ENCODE peak calls at places on chromosomes 11 and 22, in ten cellular contexts. B is left ventricle myocardium inferior, K is lower lobe of right lung, W is pancreas, I is OCI-LY7, Z is GM12878, G is IMR-90, V is AG09309, A is neural progenitor cell, D is HCT116. C is an unnamed sample.

GRCh38 chr22:22021160-22021750 is 38.7 kb upstream of the TOP3B start:
- DNase-seq in D (no peak), A (no peak), K (no peak), V (no peak), W (no peak), Z (no peak), B (no peak), I (no peak), G (peak; percentile 58), C (no peak)

GRCh38 chr11:128620306-128621175 is 33.2 kb upstream of the ETS1 start:
- DNase-seq in V (no peak), A (no peak), B (no peak), I (no peak), W (no peak), K (no peak), D (no peak), Z (no peak), G (peak; percentile 33), C (no peak)

GRCh38 chr22:45516163-45516562 is 13.5 kb downstream of the FBLN1 start:
- DNase-seq in D (no peak), Z (no peak), G (no peak), W (no peak), K (no peak), B (no peak), V (no peak), I (no peak), A (no peak), C (no peak)

GRCh38 chr22:46012182-46012880 is 35.4 kb upstream of the WNT7B start:
- DNase-seq in D (no peak), I (no peak), Z (no peak), V (no peak), A (no peak), W (peak; percentile 65), K (peak; percentile 42), B (peak; percentile 14), G (no peak), C (no peak)

GRCh38 chr22:43883012-43883661 is 8.7 kb downstream of the PNPLA5 start:
- DNase-seq in W (peak; percentile 50), Z (no peak), B (no peak), A (peak; percentile 90), D (peak; percentile 81), G (peak; percentile 81), I (peak; percentile 75), V (no peak), K (no peak), C (peak; percentile 77)

GRCh38 chr11:78946945-78947914 is 372.6 kb upstream of the NARS2 start:
- DNase-seq in Z (no peak), I (no peak), D (no peak), V (peak; percentile 86), A (no peak), W (no peak), B (no peak), K (no peak), G (no peak), C (no peak)

GRCh38 chr11:14424096-14424495 is 65.1 kb upstream of the RRAS2 start:
- DNase-seq in A (no peak), D (no peak), V (no peak), B (no peak), W (no peak), G (peak; percentile 80), Z (no peak), I (no peak), K (no peak), C (no peak)

GRCh38 chr22:46737105-46737975 is 712 bp downstream of the CERK start:
- DNase-seq in K (no peak), V (no peak), W (peak; percentile 81), I (peak; percentile 69), D (no peak), B (peak; percentile 47), A (peak; percentile 72), G (peak; percentile 34), Z (no peak), C (peak; percentile 70)

GRCh38 chr11:83285771-83286528 is at the start of gene CCDC90B:
- DNase-seq in G (peak; percentile 98), B (peak; percentile 94), I (peak; percentile 98), K (peak; percentile 96), W (peak; percentile 90), D (peak; percentile 97), V (peak; percentile 91), Z (peak; percentile 96), A (peak; percentile 98), C (peak; percentile 97)
- TF ChIP-seq CTCF in G (peak; percentile 54), B (no peak), I (no peak), K (no peak), W (no peak), D (peak; percentile 9), V (peak; percentile 33), Z (no peak), A (peak; percentile 60), C (no peak)

DNA sequence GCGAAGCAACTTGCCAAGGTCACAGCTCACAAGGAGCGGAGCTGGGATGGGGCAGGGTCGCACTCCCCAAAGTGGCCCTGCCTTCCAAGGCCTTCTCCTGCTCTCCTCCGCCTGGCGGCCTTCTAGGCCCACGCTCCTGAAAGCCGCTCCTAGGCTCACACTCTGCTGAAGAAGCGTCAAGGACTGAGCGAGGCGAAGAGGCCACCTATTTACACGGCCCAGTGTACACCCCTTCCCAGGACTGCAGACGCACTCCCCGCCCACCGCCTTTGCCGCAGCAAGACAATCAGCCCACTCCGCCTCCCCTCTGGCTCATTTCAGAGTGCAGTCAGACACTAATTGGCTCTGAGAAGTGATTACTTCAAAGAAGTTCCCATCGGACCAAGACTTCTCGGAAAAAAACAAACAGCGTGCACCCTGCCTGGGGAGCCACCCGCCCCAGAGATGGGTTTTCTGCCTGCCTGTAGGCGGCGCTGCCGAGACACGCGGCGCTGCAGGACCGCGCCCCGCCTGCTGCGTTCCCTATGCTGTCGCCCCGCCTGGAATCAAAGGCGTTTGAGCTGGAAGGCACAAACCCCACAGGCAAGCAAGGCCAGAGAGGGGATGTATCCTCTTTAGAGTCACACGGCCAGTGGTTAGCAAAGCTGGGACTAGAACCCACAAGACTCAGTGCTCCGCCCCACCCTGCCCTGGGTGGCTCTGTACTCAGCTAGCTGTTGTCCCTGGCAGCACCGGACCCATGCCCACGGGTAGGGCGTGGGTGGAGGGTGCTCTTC is 414.8 kb downstream of the BUD13 start:
- DNase-seq in D (peak; percentile 37), A (peak; percentile 93), W (no peak), I (no peak), G (no peak), V (no peak), Z (no peak), B (no peak), K (peak; percentile 68), C (peak; percentile 7)
- TF ChIP-seq CTCF in D (peak; percentile 95), A (peak; percentile 95), W (no peak), I (peak; percentile 57), G (peak; percentile 21), V (peak; percentile 11), Z (peak; percentile 51), B (peak; percentile 40), K (peak; percentile 57), C (peak; percentile 48)

GRCh38 chr11:94879006-94879405 is 94.3 kb downstream of the CWC15 start:
- DNase-seq in K (no peak), A (no peak), G (no peak), B (no peak), D (no peak), Z (no peak), W (no peak), V (no peak), I (no peak), C (no peak)

GRCh38 chr11:94877446-94878200 is 95.7 kb downstream of the CWC15 start:
- DNase-seq in D (no peak), B (no peak), Z (no peak), G (no peak), V (no peak), A (no peak), I (no peak), K (no peak), W (no peak), C (no peak)

GRCh38 chr11:94873910-94874575 is 99.3 kb downstream of the CWC15 start:
- DNase-seq in K (no peak), A (no peak), V (no peak), I (no peak), W (no peak), D (no peak), B (no peak), Z (no peak), G (no peak), C (no peak)

GRCh38 chr11:94876222-94876621 is 97.1 kb downstream of the CWC15 start:
- DNase-seq in K (no peak), B (no peak), A (no peak), Z (no peak), V (no peak), D (no peak), W (no peak), I (no peak), G (no peak), C (no peak)

DNA sequence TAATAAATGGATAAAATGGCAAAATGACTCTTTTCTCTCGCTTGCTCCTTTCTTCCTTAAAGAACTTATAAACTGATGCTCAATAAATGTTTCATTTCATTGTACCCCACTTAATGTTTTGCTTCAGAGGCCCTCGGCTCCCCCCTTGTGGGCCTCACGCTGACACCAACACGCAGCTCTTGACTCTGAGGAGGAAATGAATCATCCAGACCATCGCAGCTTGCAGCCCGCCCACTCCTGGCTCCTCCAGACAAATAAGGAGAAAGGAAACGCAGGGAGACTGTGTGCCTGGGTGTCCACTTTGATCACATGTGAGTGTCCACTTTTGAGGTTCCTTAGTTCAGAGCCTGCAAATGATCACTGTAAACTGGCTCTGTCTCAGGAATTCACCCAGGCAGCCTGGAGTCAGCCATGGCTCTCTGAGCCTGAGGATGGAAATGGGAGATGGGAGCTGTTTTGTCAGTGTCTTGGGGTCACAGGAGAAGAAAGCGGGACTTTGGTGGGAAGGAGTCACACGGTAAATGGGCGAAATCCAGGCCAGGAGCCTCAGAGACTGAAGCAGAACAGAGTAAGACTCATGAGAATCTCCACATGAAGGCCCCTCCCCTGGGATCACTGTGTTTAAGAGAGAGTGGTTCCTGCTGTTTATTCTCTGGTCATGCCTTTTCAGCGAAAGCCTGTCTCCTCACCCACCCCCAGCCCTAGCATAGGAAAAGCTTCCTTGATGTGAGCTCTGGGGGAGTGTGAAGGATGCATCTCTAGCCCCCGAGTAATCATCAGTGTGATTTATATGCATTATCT is 96.5 kb downstream of the CWC15 start:
- DNase-seq in A (no peak), D (peak; percentile 72), Z (peak; percentile 31), V (peak; percentile 92), W (no peak), I (no peak), K (peak; percentile 72), G (peak; percentile 98), B (peak; percentile 79), C (peak; percentile 93)
- TF ChIP-seq CTCF in A (no peak), D (peak; percentile 31), Z (peak; percentile 11), V (peak; percentile 59), W (no peak), I (no peak), K (peak; percentile 35), G (peak; percentile 52), B (peak; percentile 36), C (peak; percentile 29)

DNA sequence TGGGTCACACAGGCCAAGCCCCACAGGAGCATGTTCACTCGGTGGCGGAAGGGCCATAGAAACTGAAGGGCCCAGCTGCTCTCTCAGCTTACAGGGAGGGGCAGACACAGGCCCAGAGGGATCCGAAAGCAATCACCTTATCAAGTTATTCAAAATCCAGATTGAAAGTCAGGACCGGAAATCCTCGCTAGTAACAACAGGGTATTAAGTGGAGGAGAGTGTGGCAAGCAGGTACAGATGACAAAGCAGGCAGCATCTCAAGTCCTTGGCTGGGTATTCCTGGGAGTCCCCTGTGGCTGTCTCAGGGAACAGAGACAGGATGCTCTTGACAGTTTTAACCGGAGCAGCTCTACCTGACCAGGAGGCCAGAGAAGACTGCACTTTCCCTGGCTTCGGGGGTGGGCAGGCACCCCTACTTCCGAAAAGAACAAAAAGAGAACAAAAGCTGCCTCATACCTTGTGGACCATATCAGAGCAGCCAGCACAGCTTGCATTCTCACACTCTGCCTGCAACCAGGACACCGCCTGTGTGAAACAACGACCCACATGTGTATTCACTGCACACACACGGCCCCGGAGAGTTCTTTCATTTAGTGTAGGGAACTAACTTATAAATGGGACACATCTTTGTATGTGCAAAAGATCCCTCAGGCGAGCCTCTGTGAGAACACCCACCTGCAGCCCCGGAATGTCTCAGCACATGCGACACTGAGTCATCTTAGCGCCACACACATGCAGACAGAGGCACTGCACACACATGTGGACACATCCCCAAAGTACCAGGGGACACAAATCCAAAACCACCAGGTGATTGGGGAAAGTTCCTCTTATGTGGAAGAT is 78.3 kb downstream of the MICAL3 start:
- DNase-seq in Z (no peak), A (no peak), V (no peak), W (no peak), G (no peak), B (no peak), K (no peak), D (no peak), I (peak; percentile 15), C (no peak)
- TF ChIP-seq CTCF in Z (peak; percentile 25), A (no peak), V (no peak), W (no peak), G (no peak), B (no peak), K (no peak), D (no peak), I (no peak), C (no peak)

C was measured in activated CD8-positive, alpha-beta T cell treated with anti-CD3 and anti-CD28 coated beads for 36 hours.